ENCODE peak calls at places on chromosomes 7 and 10, in four cellular contexts. N, T, B and L are unnamed samples.

GRCh38 chr7:16603633-16604032 is 41.9 kb downstream of the ANKMY2 start:
- DNase-seq in N (no peak), B (no peak), T (no peak), L (no peak)

GRCh38 chr10:95290801-95291633 is at the start of gene PDLIM1:
- DNase-seq in B (no peak), T (peak; percentile 63), N (peak; percentile 65), L (no peak)

GRCh38 chr7:47330026-47330425 is 251.9 kb downstream of the TNS3 start:
- DNase-seq in N (no peak), B (no peak), T (no peak), L (no peak)

GRCh38 chr10:129541208-129541607 is 74.2 kb downstream of the MGMT start:
- DNase-seq in T (no peak), B (peak; percentile 43), N (no peak), L (peak; percentile 7)

GRCh38 chr7:40815512-40815911 is 680.7 kb downstream of the SUGCT start:
- DNase-seq in T (no peak), N (peak; percentile 92), B (no peak), L (peak; percentile 30)

GRCh38 chr7:103824251-103824650 is 165.2 kb downstream of the RELN start:
- DNase-seq in T (no peak), N (no peak), B (no peak), L (no peak)

GRCh38 chr10:49279015-49279880 is 19.7 kb upstream of the C10orf71 start:
- DNase-seq in B (no peak), N (no peak), T (no peak), L (no peak)

GRCh38 chr10:26197248-26197647 is 19.3 kb upstream of the GAD2 start:
- DNase-seq in N (no peak), B (no peak), T (no peak), L (no peak)

GRCh38 chr10:47008769-47009168 is 97.5 kb downstream of the PTPN20 start:
- DNase-seq in N (peak; percentile 29), B (no peak), T (no peak), L (no peak)

GRCh38 chr7:47314248-47314647 is 267.7 kb downstream of the TNS3 start:
- DNase-seq in N (no peak), B (no peak), T (no peak), L (no peak)